ENCODE peak calls at places on chromosomes 16 and 17, in six cellular contexts. T, G, S, J, P and O are unnamed samples.

GRCh38 chr17:67718325-67718941 is 697 bp downstream of the NOL11 start:
- DNase-seq in T (peak), G (no peak), S (no peak), J (peak), P (peak), O (no peak)

GRCh38 chr17:29151567-29151966 is 28.6 kb downstream of the MYO18A start:
- DNase-seq in T (peak), G (no peak), S (no peak), J (peak), P (peak), O (no peak)

GRCh38 chr17:9924735-9925191 is 19.7 kb upstream of the RCVRN start:
- DNase-seq in T (peak), G (peak), S (peak), J (peak), P (peak), O (no peak)

GRCh38 chr16:86777098-86777946 is 199.0 kb downstream of the FOXL1 start:
- DNase-seq in T (no peak), G (no peak), S (no peak), J (no peak), P (peak), O (no peak)

GRCh38 chr16:84158455-84158854 is 13.3 kb downstream of the DNAAF1 start:
- DNase-seq in T (no peak), G (no peak), S (no peak), J (no peak), P (no peak), O (no peak)

GRCh38 chr16:85557976-85558589 is 55.0 kb upstream of the GSE1 start:
- DNase-seq in T (no peak), G (no peak), S (no peak), J (no peak), P (no peak), O (no peak)

GRCh38 chr17:32970281-32970680 is 21.4 kb upstream of the SPACA3 start:
- DNase-seq in T (peak), G (no peak), S (peak), J (no peak), P (no peak), O (no peak)

GRCh38 chr17:12116143-12116542 is 95.5 kb downstream of the MAP2K4 start:
- DNase-seq in T (no peak), G (no peak), S (no peak), J (no peak), P (peak), O (no peak)

GRCh38 chr17:7837375-7838290 is 3.6 kb downstream of the KDM6B start:
- DNase-seq in T (no peak), G (no peak), S (no peak), J (no peak), P (no peak), O (no peak)

GRCh38 chr16:84482951-84483881 is 21.2 kb downstream of the MEAK7 start:
- DNase-seq in T (no peak), G (no peak), S (no peak), J (no peak), P (no peak), O (peak)

GRCh38 chr16:64830653-64831052 is 291.2 kb downstream of the CDH11 start:
- DNase-seq in T (peak), G (no peak), S (no peak), J (no peak), P (peak), O (no peak)

GRCh38 chr16:27221576-27222498 is 18.5 kb downstream of the KDM8 start:
- DNase-seq in T (peak), G (no peak), S (no peak), J (no peak), P (peak), O (no peak)

GRCh38 chr17:69857412-69857835 is 217.6 kb upstream of the KCNJ16 start:
- DNase-seq in T (peak), G (no peak), S (no peak), J (no peak), P (peak), O (no peak)

GRCh38 chr16:71474864-71475263 is 12.8 kb upstream of the ZNF23 start:
- DNase-seq in T (peak), G (no peak), S (no peak), J (no peak), P (peak), O (no peak)

GRCh38 chr16:23071202-23072083 is 77.8 kb downstream of the USP31 start:
- DNase-seq in T (peak), G (no peak), S (no peak), J (no peak), P (peak), O (no peak)

GRCh38 chr16:57444711-57445110 is 2.5 kb downstream of the CIAPIN1 start:
- DNase-seq in T (peak), G (no peak), S (no peak), J (no peak), P (peak), O (no peak)

GRCh38 chr17:68910789-68911431 is 44.3 kb downstream of the ABCA8 start:
- DNase-seq in T (no peak), G (no peak), S (no peak), J (no peak), P (no peak), O (no peak)

GRCh38 chr16:30430428-30430970 is 669 bp upstream of the DCTPP1 start:
- DNase-seq in T (no peak), G (no peak), S (no peak), J (peak), P (no peak), O (no peak)
- H3K4me3 ChIP-seq in T (peak), G (no peak), S (peak), J (no peak), P (peak), O (peak)

GRCh38 chr17:50203589-50204345 is 2.3 kb upstream of the COL1A1 start:
- DNase-seq in T (peak), G (no peak), S (no peak), J (no peak), P (peak), O (no peak)

GRCh38 chr17:50205931-50206505 is 4.6 kb upstream of the COL1A1 start:
- DNase-seq in T (no peak), G (no peak), S (no peak), J (no peak), P (no peak), O (no peak)

GRCh38 chr17:50205111-50205821 is 3.8 kb upstream of the COL1A1 start:
- DNase-seq in T (peak), G (no peak), S (no peak), J (no peak), P (peak), O (no peak)

GRCh38 chr17:50203086-50203485 is 1.7 kb upstream of the COL1A1 start:
- DNase-seq in T (peak), G (no peak), S (no peak), J (no peak), P (peak), O (no peak)

GRCh38 chr17:50204431-50204830 is 3.0 kb upstream of the COL1A1 start:
- DNase-seq in T (no peak), G (no peak), S (no peak), J (no peak), P (no peak), O (no peak)
- H3K4me3 ChIP-seq in T (no peak), G (no peak), S (no peak), J (no peak), P (no peak), O (no peak)

DNA sequence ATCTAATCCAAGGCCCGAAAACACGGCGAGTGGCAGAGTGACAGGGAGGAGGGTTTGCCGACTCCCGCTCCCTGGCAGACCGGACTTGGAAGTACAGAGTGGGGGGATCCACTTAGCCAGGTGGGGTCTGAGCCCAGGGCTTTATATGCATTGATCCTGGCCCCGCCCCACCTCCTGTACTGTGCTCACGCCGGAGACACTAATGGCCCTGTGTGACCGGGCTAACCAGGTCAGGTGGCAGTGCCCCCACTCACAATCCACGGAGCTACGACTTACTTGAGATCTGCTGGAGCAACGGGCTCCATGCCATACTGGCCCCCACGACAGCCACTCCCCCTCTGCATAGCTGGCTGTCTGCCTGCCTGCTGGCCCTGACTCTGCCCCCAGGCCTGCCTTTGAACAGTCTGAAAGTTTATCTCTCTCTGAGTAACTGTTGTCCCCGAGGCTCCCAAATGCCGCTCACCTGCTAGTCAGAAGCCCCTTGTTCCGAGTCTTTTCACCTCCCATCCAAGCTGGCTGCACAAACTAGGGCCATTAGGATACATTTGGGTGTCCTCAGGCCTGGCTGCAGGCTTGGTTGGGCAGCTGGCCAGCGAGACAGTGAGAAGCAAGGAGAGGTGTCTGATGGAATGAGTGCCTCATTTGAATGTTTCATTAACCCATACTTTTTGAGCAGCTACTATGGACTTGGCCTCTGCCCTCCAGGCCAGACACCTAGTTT is 28.0 kb downstream of the CACNA1G start:
- DNase-seq in T (no peak), G (no peak), S (peak), J (no peak), P (no peak), O (no peak)
- H3K4me3 ChIP-seq in T (no peak), G (no peak), S (no peak), J (no peak), P (no peak), O (no peak)

DNA sequence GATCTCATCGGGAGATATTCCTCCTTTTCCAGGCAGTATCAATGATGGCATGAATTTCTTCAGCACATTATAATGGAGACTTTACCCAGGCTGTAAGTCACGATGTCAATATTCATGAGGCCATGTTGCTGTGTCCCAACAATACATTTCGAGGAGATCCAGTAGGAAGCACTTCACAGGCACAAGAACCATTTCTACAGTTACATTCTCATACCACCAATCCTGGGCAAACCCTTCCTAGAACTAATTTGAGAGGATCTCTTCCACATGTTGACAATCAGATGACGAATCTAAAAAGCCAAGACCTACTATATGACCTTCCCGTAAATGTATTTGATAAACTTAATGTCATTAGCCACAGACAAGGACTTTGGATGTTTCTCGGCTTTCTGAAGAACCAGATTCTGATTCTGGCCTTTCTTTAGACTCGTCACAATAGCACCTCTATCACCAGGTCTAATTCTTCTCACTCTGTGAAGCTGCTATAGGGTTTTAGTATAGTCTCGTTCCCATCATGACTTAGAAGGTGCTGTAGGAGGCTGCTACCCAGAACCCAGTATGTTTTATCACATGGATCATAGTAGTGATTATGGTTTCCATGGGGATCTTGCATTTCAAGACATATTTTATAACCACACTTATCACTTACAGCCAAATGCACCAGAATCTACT is 40.2 kb downstream of the C16orf87 start:
- DNase-seq in T (peak), G (no peak), S (no peak), J (no peak), P (no peak), O (no peak)
- H3K4me3 ChIP-seq in T (peak), G (no peak), S (no peak), J (peak), P (peak), O (no peak)

DNA sequence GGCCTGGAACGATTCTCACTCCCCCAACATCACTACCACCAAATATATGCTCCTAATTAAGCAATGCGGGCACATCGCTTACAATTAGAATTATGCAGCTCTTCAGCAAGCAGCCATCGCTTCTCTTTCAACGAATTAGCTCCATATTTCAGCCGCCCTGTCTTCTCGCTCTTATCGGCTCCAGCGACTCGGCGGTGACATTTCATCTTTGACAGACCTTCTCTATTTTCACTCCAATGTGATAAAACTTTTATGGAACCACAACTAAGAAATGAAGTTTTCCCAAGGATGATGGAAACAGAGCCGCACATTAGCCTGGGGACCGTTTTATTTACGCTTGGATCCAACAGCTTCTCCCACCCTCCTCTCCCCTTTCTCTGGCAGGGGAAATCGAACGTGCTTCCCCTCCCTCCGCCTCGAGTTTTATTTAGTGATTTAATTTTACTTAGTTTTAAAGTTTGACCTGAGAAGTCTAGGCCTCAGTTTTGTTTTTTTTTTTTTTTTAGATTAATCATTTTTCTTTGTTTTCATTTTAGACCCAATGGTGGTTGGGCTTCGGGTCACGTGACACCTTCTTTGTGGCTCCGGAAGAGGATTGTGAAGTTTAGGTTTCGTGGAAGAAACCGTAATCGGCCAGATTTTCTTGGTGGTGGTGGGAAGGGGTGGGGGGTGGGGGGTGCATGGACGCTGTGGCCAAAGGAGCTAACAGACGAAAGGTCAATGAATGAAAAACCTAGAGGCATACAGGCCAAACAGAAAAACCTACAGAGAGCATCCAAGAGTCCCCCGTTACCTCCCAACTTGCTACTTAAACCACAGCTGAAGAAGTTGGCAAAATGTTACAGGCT is 3.2 kb upstream of the HOXB2 start:
- DNase-seq in T (peak), G (no peak), S (no peak), J (no peak), P (peak), O (no peak)
- H3K4me3 ChIP-seq in T (peak), G (no peak), S (no peak), J (no peak), P (peak), O (peak)

DNA sequence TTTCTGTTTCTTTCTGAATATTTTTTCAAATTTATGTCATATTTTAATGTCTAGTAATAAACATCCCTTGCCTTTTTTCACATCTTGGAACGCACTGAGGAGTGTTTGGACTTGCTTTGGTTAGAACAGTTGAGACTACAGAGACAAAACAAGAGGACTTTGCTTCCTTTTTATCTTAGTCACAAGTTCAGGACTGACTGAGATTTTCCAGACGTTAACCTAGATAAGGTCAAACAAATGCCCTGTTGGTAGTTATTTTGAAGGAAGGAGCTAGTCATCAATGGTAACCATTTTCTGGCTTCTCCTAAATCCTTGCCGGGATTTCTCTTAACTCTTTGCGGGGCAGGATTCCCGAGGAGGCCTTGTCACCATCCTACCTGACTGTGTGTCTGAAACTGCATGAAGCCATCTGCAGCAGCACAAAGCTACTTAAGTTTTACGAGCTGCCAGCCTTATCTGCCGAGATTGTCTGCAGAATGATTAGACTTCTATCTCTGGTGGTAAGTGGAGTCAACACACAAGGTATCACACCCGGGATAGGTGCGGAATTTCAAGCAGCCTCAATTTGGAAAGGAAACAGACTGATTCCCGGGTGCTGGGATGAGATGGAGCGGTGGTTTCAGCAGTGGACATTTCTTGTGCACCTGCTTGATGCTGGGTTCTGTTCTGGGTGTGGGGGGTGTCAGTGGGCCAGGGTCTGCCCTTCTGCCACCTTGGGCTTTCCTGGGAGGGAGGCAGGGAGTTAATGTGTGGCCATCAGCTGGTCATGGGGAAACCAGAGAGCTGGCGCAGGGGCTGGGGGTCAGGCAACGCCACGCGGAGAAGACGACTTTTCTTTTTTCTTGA is 48.2 kb downstream of the RNF213 start:
- DNase-seq in T (no peak), G (no peak), S (no peak), J (no peak), P (no peak), O (no peak)
- H3K4me3 ChIP-seq in T (no peak), G (no peak), S (no peak), J (no peak), P (no peak), O (no peak)

GRCh38 chr17:17963694-17964436 is 8.3 kb downstream of the TOM1L2 start:
- DNase-seq in T (no peak), G (no peak), S (no peak), J (no peak), P (no peak), O (no peak)

GRCh38 chr17:17957584-17957916 is 14.7 kb downstream of the TOM1L2 start:
- DNase-seq in T (no peak), G (no peak), S (no peak), J (no peak), P (no peak), O (no peak)

GRCh38 chr17:17960500-17961050 is 11.6 kb downstream of the TOM1L2 start:
- DNase-seq in T (no peak), G (no peak), S (no peak), J (no peak), P (no peak), O (no peak)

GRCh38 chr17:17963066-17963465 is 9.1 kb downstream of the TOM1L2 start:
- DNase-seq in T (no peak), G (no peak), S (no peak), J (no peak), P (no peak), O (no peak)

GRCh38 chr17:17959520-17960361 is 12.5 kb downstream of the TOM1L2 start:
- DNase-seq in T (peak), G (no peak), S (no peak), J (peak), P (peak), O (no peak)
- H3K4me3 ChIP-seq in T (peak), G (no peak), S (no peak), J (peak), P (peak), O (peak)

DNA sequence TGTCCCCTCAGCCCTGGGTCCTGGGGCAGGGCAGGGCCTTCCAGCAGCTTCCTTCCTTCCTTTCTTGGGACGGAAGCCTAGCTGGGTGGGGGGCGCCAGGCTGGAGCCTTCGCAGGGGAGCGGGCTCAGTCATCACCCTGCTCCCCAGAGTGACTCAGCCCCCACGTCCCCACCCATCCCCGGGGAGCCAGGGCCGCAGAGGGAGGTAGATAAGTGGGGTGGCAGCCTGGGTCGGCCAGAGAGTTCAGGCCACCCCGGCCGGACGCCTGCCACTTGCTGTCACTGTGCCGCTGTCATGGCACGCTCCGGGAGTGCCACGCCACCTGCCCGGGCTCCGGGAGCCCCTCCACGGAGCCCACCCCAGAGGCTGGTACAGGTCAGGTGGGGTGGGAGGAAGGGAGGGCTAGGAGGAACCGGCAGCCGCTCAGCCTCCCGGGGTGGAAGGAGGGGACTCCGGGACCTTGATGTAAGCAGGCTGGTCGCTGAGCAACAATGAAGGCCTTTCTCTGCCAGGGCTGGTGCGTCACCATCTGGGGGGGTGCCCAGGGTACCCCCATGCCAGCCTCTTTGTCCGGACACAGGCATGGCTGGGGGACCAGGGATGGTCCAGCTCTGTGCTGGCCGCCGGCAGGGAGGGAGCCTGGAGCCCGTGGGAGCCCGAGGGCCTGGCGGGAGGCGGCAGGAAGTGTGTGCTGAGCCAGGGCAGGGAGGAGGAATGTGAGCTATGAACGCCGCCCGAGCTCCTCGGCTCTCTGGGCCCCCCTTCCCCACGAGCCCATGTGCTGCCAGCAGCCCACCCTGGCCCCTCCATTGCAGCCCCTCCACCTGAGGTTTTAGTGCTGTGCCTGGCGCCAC is 6.6 kb downstream of the NHERF2 start:
- DNase-seq in T (peak), G (no peak), S (no peak), J (no peak), P (peak), O (no peak)
- H3K4me3 ChIP-seq in T (peak), G (no peak), S (no peak), J (peak), P (peak), O (peak)